ENCODE peak calls at places on chromosomes 5 and 9, in nine cellular contexts. M is fibroblast of lung; D is heart right ventricle; U is astrocyte of the cerebellum; N is cardiac muscle cell; K is CD8-positive, alpha-beta T cell; Q is upper lobe of left lung; S is endodermal cell; A is transverse colon. T is an unnamed sample.
A peak's percentile ranks its signal among the peaks of the same experiment; 100 is the strongest.

GRCh38 chr9:7656648-7657047 is 142.9 kb downstream of the DMAC1 start:
- DNase-seq in M (peak; percentile 4), D (peak; percentile 30), U (peak; percentile 27), N (peak; percentile 36), K (no peak), Q (no peak), S (no peak), A (peak; percentile 13), T (peak; percentile 3)

GRCh38 chr5:73705364-73705763 is 79.4 kb downstream of the ARHGEF28 start:
- DNase-seq in M (no peak), D (no peak), U (no peak), N (no peak), K (no peak), Q (no peak), S (no peak), A (no peak), T (no peak)

GRCh38 chr5:82639393-82640144 is 361.4 kb upstream of the RPS23 start:
- DNase-seq in M (peak; percentile 56), D (no peak), U (peak; percentile 22), N (no peak), K (no peak), Q (no peak), S (no peak), A (no peak), T (no peak)

GRCh38 chr9:93990448-93990847 is 35.3 kb upstream of the BARX1 start:
- DNase-seq in M (no peak), D (no peak), U (no peak), N (no peak), K (no peak), Q (no peak), S (no peak), A (no peak), T (no peak)

GRCh38 chr5:95565280-95565920 is 10.5 kb downstream of the ARSK start:
- DNase-seq in M (no peak), D (no peak), U (no peak), N (peak; percentile 10), K (no peak), Q (no peak), S (no peak), A (no peak), T (no peak)

GRCh38 chr5:14121552-14121951 is 21.6 kb upstream of the TRIO start:
- DNase-seq in M (no peak), D (no peak), U (no peak), N (no peak), K (no peak), Q (no peak), S (no peak), A (no peak), T (no peak)

GRCh38 chr5:119537704-119538103 is 85.4 kb downstream of the HSD17B4 start:
- DNase-seq in M (no peak), D (no peak), U (peak; percentile 66), N (peak; percentile 29), K (no peak), Q (no peak), S (no peak), A (no peak), T (peak; percentile 9)

GRCh38 chr9:129225201-129225778 is 47.2 kb upstream of the IER5L start:
- DNase-seq in M (no peak), D (no peak), U (no peak), N (no peak), K (no peak), Q (no peak), S (no peak), A (no peak), T (no peak)

GRCh38 chr5:149800563-149801103 is 70.5 kb downstream of the PPARGC1B start:
- DNase-seq in M (no peak), D (no peak), U (no peak), N (no peak), K (no peak), Q (no peak), S (no peak), A (no peak), T (no peak)

GRCh38 chr9:87787735-87788134 is 61.8 kb downstream of the CTSL start:
- DNase-seq in M (no peak), D (no peak), U (no peak), N (peak; percentile 13), K (no peak), Q (no peak), S (no peak), A (no peak), T (peak; percentile 69)

GRCh38 chr9:129338701-129339445 is 160.8 kb upstream of the IER5L start:
- DNase-seq in M (no peak), D (no peak), U (no peak), N (peak; percentile 51), K (no peak), Q (no peak), S (no peak), A (no peak), T (peak; percentile 29)

GRCh38 chr5:180071418-180072255 is at the start of gene RNF130:
- DNase-seq in M (peak; percentile 94), D (peak; percentile 93), U (peak; percentile 69), N (peak; percentile 97), K (peak; percentile 92), Q (peak; percentile 99), S (peak; percentile 96), A (peak; percentile 95), T (peak; percentile 86)

GRCh38 chr9:119179701-119180100 is 189.5 kb downstream of the BRINP1 start:
- DNase-seq in M (no peak), D (no peak), U (no peak), N (no peak), K (no peak), Q (no peak), S (peak; percentile 81), A (no peak), T (no peak)

GRCh38 chr9:38263534-38263933 is 129.0 kb upstream of the ALDH1B1 start:
- DNase-seq in M (peak; percentile 44), D (no peak), U (peak; percentile 16), N (peak; percentile 74), K (no peak), Q (no peak), S (no peak), A (no peak), T (peak; percentile 38)

GRCh38 chr5:44632344-44632743 is 176.4 kb upstream of the MRPS30 start:
- DNase-seq in M (no peak), D (no peak), U (no peak), N (no peak), K (no peak), Q (no peak), S (no peak), A (no peak), T (peak; percentile 77)

GRCh38 chr5:134989291-134989830 is 21.7 kb downstream of the CATSPER3 start:
- DNase-seq in M (no peak), D (no peak), U (no peak), N (peak; percentile 47), K (no peak), Q (no peak), S (no peak), A (no peak), T (peak; percentile 6)

GRCh38 chr5:131635755-131636479 is 888 bp upstream of the RAPGEF6 start:
- DNase-seq in M (no peak), D (no peak), U (no peak), N (peak; percentile 29), K (no peak), Q (peak; percentile 62), S (no peak), A (no peak), T (peak; percentile 38)

GRCh38 chr9:35816708-35817107 is 1.9 kb upstream of the HINT2 start:
- DNase-seq in M (no peak), D (no peak), U (no peak), N (no peak), K (no peak), Q (no peak), S (peak; percentile 75), A (no peak), T (no peak)

GRCh38 chr5:68074048-68074632 is 141.4 kb upstream of the PIK3R1 start:
- DNase-seq in M (peak; percentile 38), D (no peak), U (no peak), N (peak; percentile 53), K (no peak), Q (no peak), S (no peak), A (no peak), T (peak; percentile 61)

GRCh38 chr5:61319388-61320146 is 12.5 kb upstream of the ZSWIM6 start:
- DNase-seq in M (no peak), D (no peak), U (no peak), N (peak; percentile 52), K (no peak), Q (no peak), S (peak; percentile 75), A (peak; percentile 36), T (no peak)

GRCh38 chr5:31232273-31232888 is 38.9 kb downstream of the CDH6 start:
- DNase-seq in M (peak; percentile 54), D (peak; percentile 66), U (peak; percentile 50), N (peak; percentile 79), K (no peak), Q (no peak), S (peak; percentile 63), A (no peak), T (peak; percentile 54)

GRCh38 chr5:1997640-1998347 is 115.1 kb upstream of the IRX4 start:
- DNase-seq in M (no peak), D (no peak), U (no peak), N (no peak), K (no peak), Q (no peak), S (no peak), A (no peak), T (no peak)

DNA sequence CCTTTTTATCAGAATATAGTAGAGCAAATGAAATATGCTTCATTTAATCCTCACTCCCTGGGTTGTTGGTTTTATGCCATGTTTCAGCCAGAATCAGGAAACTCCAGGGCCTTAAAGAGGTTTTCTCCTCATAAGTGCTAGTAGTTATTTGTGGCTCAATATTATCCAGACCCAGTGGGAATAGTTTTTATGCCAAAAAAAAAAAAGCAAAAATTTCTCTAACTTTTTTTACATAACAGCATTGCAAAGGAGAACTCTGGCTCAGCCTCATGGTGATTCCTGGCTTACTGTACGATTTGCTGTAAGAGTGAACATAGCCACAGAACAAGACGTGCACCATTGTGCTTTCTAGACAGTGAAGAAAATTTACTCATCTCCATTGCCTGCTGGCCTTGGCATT is 232.5 kb downstream of the PJA2 start:
- DNase-seq in M (no peak), D (no peak), U (no peak), N (peak; percentile 29), K (no peak), Q (no peak), S (no peak), A (no peak), T (peak; percentile 6)
- H3K4me3 ChIP-seq in M (no peak overlapping the region), D (no peak overlapping the region), U (no peak overlapping the region), N (no peak overlapping the region), K (no peak overlapping the region), Q (no peak overlapping the region), S (no peak overlapping the region), A (no peak overlapping the region), T (no peak overlapping the region)

GRCh38 chr5:163005949-163006348 is 431.4 kb upstream of the CCNG1 start:
- DNase-seq in M (no peak), D (no peak), U (no peak), N (no peak), K (no peak), Q (no peak), S (no peak), A (no peak), T (no peak)
- TF ChIP-seq CTCF in M (no peak), D (no peak), U (no peak), N (no peak), K (no peak), Q (no peak), S (peak; percentile 75), A (no peak), T (no peak)

GRCh38 chr9:120715331-120715924 is 1.2 kb upstream of the MEGF9 start:
- DNase-seq in M (peak; percentile 71), D (peak; percentile 25), U (peak; percentile 57), N (peak; percentile 67), K (no peak), Q (peak; percentile 43), S (peak; percentile 83), A (peak; percentile 23), T (peak; percentile 89)
- H3K4me3 ChIP-seq in M (peak overlapping the region; percentile 1), D (peak overlapping the region; percentile 86), U (peak overlapping the region; percentile 59), N (no peak overlapping the region), K (peak overlapping the region; percentile 92), Q (no peak overlapping the region), S (peak overlapping the region; percentile 89), A (no peak overlapping the region), T (no peak overlapping the region)

GRCh38 chr9:136742640-136743391 is at the start of gene LCN10:
- DNase-seq in M (no peak), D (no peak), U (no peak), N (no peak), K (no peak), Q (peak; percentile 83), S (peak; percentile 91), A (no peak), T (no peak)
- TF ChIP-seq CTCF in M (peak; percentile 21), D (peak; percentile 41), U (peak; percentile 46), N (peak; percentile 46), K (no peak), Q (no peak), S (peak; percentile 87), A (peak; percentile 23), T (no peak)

T was measured in fibroblast of mammary gland.